ENCODE peak calls at places on chromosomes 13 and 19, in eight cellular contexts. A is A549, X is IMR-90, S is endodermal cell, Q is astrocyte, D is mesenchymal stem cell, K is tibial artery, U is fibroblast of lung. B is an unnamed sample. For H3K4me1 and H3K9me3, the result is how much of the 10 kb centered on the place peaks cover.

GRCh38 chr19:776549-776948 is 20.7 kb upstream of the PTBP1 start:
- DNase-seq in A (no peak), X (no peak), S (no peak), Q (no peak), D (no peak), K (no peak), U (no peak), B (no peak)

GRCh38 chr13:106533940-106534843 is 1.3 kb downstream of the EFNB2 start:
- DNase-seq in A (no peak), X (peak), S (peak), Q (peak), D (peak), K (peak), U (peak), B (peak)

GRCh38 chr19:11265785-11266236 is 3.5 kb upstream of the DOCK6 start:
- DNase-seq in A (peak), X (no peak), S (no peak), Q (no peak), D (no peak), K (no peak), U (peak), B (no peak)

GRCh38 chr19:44717603-44718002 is 18.7 kb downstream of the CEACAM16 start:
- DNase-seq in A (no peak), X (no peak), S (no peak), Q (no peak), D (no peak), K (no peak), U (no peak), B (peak)

GRCh38 chr19:13234518-13234917 is 84.3 kb downstream of the IER2 start:
- DNase-seq in A (peak), X (no peak), S (peak), Q (no peak), D (peak), K (peak), U (peak), B (no peak)

GRCh38 chr13:41606646-41607045 is 149.3 kb downstream of the RGCC start:
- DNase-seq in A (no peak), X (no peak), S (no peak), Q (no peak), D (no peak), K (no peak), U (no peak), B (no peak)

GRCh38 chr13:107373551-107373950 is 805.6 kb upstream of the ARGLU1 start:
- DNase-seq in A (no peak), X (peak), S (peak), Q (peak), D (peak), K (no peak), U (peak), B (no peak)

GRCh38 chr13:112619730-112620639 is 32.0 kb upstream of the TUBGCP3 start:
- DNase-seq in A (no peak), X (no peak), S (peak), Q (peak), D (peak), K (no peak), U (peak), B (no peak)

GRCh38 chr19:46181386-46181774 is 33.3 kb downstream of the IGFL2 start:
- DNase-seq in A (no peak), X (peak), S (peak), Q (peak), D (peak), K (no peak), U (peak), B (no peak)

GRCh38 chr13:97432232-97432916 is 1.6 kb upstream of the RAP2A start:
- DNase-seq in A (no peak), X (no peak), S (no peak), Q (no peak), D (no peak), K (no peak), U (no peak), B (no peak)

GRCh38 chr13:97433727-97434416 is at the start of gene RAP2A:
- DNase-seq in A (peak), X (peak), S (peak), Q (peak), D (peak), K (peak), U (peak), B (peak)

GRCh38 chr13:97434417-97435296 is 688 bp downstream of the RAP2A start:
- DNase-seq in A (no peak), X (peak), S (peak), Q (peak), D (peak), K (peak), U (peak), B (peak)

GRCh38 chr13:97431365-97431764 is 2.6 kb upstream of the RAP2A start:
- DNase-seq in A (no peak), X (no peak), S (no peak), Q (no peak), D (no peak), K (no peak), U (no peak), B (no peak)

GRCh38 chr13:97432917-97433726 is 847 bp upstream of the RAP2A start:
- DNase-seq in A (peak), X (peak), S (peak), Q (peak), D (peak), K (peak), U (peak), B (peak)
- H3K4me1 ChIP-seq in A (under half), X (under half), S (under half), Q (under half), D (under half), K (under half), U (under half), B (under half)

GRCh38 chr19:22144394-22144793 is 52.4 kb downstream of the ZNF676 start:
- DNase-seq in A (no peak), X (peak), S (no peak), Q (peak), D (peak), K (no peak), U (peak), B (no peak)
- H3K9me3 ChIP-seq in A (half or more), X (under half), S (half or more), Q (under half), D (half or more), K (under half), U (under half), B (under half)

DNA sequence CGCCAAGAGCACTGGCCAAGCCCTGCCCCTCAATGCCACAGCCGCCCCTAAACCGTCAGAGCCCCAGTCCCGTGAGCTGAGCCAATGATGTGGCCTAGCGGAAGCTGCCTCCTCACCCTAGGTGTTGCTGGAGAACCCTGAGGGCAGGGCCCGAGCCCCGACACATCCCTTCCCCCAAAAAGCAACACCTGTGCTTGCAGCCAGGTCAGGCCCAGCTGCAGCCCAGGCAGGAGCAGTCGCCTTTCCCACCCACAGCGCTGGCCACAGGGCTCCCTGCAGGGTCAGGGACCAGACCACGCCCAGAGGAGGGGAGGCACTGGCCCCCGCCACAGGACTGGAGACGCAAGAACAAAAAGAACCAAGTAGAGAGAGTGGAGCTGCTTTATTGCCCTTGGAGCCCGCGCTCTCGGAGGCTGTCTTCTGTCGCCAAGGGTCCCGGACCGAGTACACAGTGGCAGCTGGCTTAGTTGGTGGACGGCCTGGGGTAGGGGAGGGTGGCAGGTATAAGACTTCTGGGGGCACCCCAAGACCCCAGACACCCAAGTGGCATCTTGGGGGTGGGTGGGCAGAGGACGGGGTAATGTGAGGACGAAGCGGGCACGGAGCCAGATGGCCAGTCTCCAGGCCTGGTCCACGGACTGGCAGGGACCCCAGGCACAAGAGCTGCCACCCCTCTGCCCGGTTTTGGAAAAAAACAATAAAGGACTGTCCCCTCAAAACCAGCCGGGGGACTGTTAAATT is 3.3 kb downstream of the P2RY11 start:
- DNase-seq in A (no peak), X (no peak), S (peak), Q (no peak), D (no peak), K (no peak), U (no peak), B (peak)
- H3K4me1 ChIP-seq in A (under half), X (under half), S (under half), Q (under half), D (under half), K (under half), U (under half), B (under half)

GRCh38 chr13:69109891-69110525 is 997.6 kb upstream of the ATXN8OS start:
- DNase-seq in A (no peak), X (no peak), S (peak), Q (no peak), D (peak), K (no peak), U (no peak), B (no peak)

GRCh38 chr13:69107436-69107835 is 1000.2 kb upstream of the ATXN8OS start:
- DNase-seq in A (no peak), X (no peak), S (no peak), Q (no peak), D (no peak), K (no peak), U (no peak), B (no peak)

GRCh38 chr13:69108486-69108885 is 999.1 kb upstream of the ATXN8OS start:
- DNase-seq in A (no peak), X (no peak), S (no peak), Q (no peak), D (no peak), K (no peak), U (no peak), B (no peak)
- H3K9me3 ChIP-seq in A (under half), X (under half), S (under half), Q (under half), D (under half), K (under half), U (under half), B (under half)

DNA sequence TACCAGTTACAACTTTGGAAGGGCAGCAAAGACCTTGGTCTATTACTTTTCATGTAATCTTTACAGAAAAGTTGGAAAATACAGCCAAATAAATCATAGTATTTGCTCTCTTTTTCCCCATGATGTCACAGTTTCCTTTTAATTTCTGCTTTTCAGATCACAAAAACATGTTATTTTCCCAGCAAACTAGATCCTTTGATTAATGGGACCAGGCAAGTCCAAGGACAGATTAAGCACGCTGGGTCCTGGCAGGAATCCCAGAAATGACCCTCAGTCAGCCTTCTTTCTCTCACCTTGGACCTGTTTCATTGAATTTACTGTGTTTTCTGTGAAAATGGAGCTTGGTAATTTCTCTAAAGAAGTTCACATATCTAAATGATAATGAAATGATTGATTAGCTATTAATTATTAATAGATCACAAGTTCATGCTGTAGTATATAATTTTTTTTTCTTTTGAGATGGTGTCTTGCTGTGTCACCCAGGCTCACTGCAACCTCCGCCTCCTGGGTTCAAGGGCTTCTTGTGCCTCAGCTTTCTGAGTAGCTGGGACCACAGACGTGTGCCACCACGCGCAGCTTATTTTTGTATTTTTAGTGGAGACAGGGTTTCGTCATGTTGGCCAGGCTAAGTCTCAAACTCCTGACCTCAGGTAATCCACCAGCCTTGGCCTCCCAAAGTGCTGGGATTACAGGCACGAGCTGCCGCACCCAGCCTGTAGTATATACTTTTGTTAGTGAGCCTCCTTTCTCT is 16.0 kb downstream of the SPATA13 start:
- DNase-seq in A (no peak), X (no peak), S (peak), Q (peak), D (no peak), K (no peak), U (peak), B (no peak)
- H3K4me1 ChIP-seq in A (under half), X (under half), S (under half), Q (under half), D (under half), K (under half), U (under half), B (under half)

GRCh38 chr19:50233308-50233910 is 30.0 kb downstream of the MYH14 start:
- DNase-seq in A (no peak), X (no peak), S (no peak), Q (no peak), D (no peak), K (no peak), U (no peak), B (no peak)

GRCh38 chr19:50226536-50226935 is 23.1 kb downstream of the MYH14 start:
- DNase-seq in A (no peak), X (no peak), S (no peak), Q (no peak), D (no peak), K (no peak), U (no peak), B (no peak)

GRCh38 chr19:50232600-50232999 is 29.2 kb downstream of the MYH14 start:
- DNase-seq in A (no peak), X (no peak), S (no peak), Q (no peak), D (no peak), K (no peak), U (no peak), B (no peak)

GRCh38 chr19:50231821-50232220 is 28.4 kb downstream of the MYH14 start:
- DNase-seq in A (no peak), X (no peak), S (no peak), Q (no peak), D (no peak), K (no peak), U (no peak), B (no peak)

DNA sequence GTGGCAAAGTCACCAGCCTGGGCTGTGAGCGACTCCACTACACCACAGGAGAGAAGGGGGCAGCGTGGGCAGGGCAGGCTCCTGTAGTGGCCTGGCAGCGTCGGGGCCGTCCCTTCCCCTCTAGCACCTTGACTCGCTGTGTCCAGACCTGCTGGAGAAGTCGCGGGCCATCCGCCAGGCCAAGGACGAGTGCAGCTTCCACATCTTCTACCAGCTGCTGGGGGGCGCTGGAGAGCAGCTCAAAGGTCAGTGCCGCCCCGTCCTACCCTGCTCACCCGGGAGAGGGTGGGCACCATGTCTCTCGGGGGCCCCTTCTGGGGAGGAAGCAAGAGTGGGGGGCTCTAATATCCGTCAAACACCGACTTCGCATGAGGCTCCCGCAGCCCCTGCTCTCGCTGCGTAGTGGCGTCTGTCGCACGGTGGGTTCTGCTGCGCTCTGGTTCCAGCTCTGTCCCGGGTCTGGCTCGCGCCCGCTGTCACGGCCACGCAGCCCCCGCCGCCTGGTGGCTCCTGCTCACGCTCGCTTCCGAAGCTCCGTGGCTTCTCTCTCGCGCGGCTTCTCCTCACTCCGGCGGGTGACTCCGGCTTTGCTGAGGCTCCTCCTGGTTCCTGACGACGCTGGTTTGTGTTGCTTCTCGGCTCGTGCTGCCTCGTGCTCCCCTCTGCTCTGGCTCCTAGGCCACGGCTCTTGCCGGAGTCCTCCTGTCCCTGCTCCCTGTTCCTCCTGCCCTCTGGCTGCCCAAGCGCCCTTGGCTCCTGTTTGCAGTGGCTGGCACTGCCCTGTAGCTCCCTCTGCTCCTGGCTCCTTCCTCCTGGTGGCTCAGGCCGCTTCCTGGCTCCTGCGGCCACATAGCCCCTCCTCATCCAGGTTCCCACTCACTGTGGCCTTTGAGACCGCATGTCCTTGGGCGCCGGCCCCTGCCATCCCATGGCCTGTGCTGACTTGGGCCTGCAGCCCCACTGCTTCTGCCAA is 27.2 kb downstream of the MYH14 start:
- DNase-seq in A (no peak), X (no peak), S (peak), Q (no peak), D (no peak), K (no peak), U (no peak), B (no peak)
- H3K9me3 ChIP-seq in A (under half), X (under half), S (under half), Q (under half), D (under half), K (under half), U (under half), B (under half)

GRCh38 chr13:67197704-67198103 is 32.4 kb downstream of the PCDH9 start:
- DNase-seq in A (no peak), X (no peak), S (no peak), Q (no peak), D (no peak), K (no peak), U (no peak), B (no peak)

GRCh38 chr13:67200183-67200582 is 30.0 kb downstream of the PCDH9 start:
- DNase-seq in A (no peak), X (no peak), S (no peak), Q (no peak), D (no peak), K (no peak), U (no peak), B (no peak)

GRCh38 chr13:67204731-67205130 is 25.4 kb downstream of the PCDH9 start:
- DNase-seq in A (no peak), X (no peak), S (no peak), Q (peak), D (peak), K (no peak), U (peak), B (no peak)

DNA sequence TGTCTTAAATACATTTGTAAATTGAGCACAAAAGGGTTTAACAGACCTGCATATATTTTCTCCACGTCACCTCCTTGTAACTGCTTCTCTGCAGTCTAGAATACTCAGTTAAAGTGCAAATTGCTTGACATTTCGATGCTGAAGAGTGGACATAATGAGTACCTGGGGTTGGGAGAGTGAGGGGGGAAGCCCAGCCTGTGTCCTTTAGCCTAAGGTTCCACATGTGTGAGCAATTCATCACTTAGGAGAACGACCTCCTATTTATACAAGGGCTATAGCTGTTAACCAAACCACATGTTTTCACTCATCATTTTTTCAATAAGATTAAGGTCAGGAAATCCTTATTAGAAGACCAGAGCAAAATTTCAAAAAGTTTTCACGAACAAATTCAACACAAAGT is 29.5 kb downstream of the PCDH9 start:
- DNase-seq in A (no peak), X (no peak), S (no peak), Q (no peak), D (no peak), K (no peak), U (no peak), B (no peak)
- H3K4me1 ChIP-seq in A (under half), X (under half), S (under half), Q (under half), D (under half), K (under half), U (under half), B (under half)

B was measured in right cardiac atrium.